ENCODE peak calls at places on chromosomes 1 and 21, in six cellular contexts. One of them, this sample, is unnamed.

GRCh38 chr1:63523738-63524137 is 413 bp downstream of the EFCAB7 start:
- DNase-seq in mesendoderm: no peak
- DNase-seq in mesenchymal stem cell: no peak
- DNase-seq in neuronal stem cell: no peak
- DNase-seq in H1: no peak
- DNase-seq in IMR-90: no peak
- DNase-seq in this sample: no peak

GRCh38 chr1:226628624-226629155 is 80.1 kb downstream of the STUM start:
- DNase-seq in mesendoderm: no peak
- DNase-seq in mesenchymal stem cell: no peak
- DNase-seq in neuronal stem cell: no peak
- DNase-seq in H1: no peak
- DNase-seq in IMR-90: no peak
- DNase-seq in this sample: no peak

GRCh38 chr1:182680901-182681300 is 3.5 kb downstream of the RGS8 start:
- DNase-seq in mesendoderm: no peak
- DNase-seq in mesenchymal stem cell: no peak
- DNase-seq in neuronal stem cell: no peak
- DNase-seq in H1: no peak
- DNase-seq in IMR-90: no peak
- DNase-seq in this sample: no peak

GRCh38 chr1:46179138-46180081 is 3.1 kb upstream of the P3R3URF start:
- DNase-seq in mesendoderm: peak
- DNase-seq in mesenchymal stem cell: peak
- DNase-seq in neuronal stem cell: peak
- DNase-seq in H1: peak
- DNase-seq in IMR-90: peak
- DNase-seq in this sample: peak

GRCh38 chr1:60052634-60053033 is 20.9 kb downstream of the C1orf87 start:
- DNase-seq in mesendoderm: peak
- DNase-seq in mesenchymal stem cell: peak
- DNase-seq in neuronal stem cell: no peak
- DNase-seq in H1: no peak
- DNase-seq in IMR-90: no peak
- DNase-seq in this sample: no peak

GRCh38 chr1:116722016-116722838 is 32.0 kb upstream of the CD2 start:
- DNase-seq in mesendoderm: no peak
- DNase-seq in mesenchymal stem cell: no peak
- DNase-seq in neuronal stem cell: no peak
- DNase-seq in H1: no peak
- DNase-seq in IMR-90: no peak
- DNase-seq in this sample: no peak

GRCh38 chr1:33805988-33806387 is 57.9 kb upstream of the HMGB4 start:
- DNase-seq in mesendoderm: peak
- DNase-seq in mesenchymal stem cell: no peak
- DNase-seq in neuronal stem cell: no peak
- DNase-seq in H1: no peak
- DNase-seq in IMR-90: no peak
- DNase-seq in this sample: no peak

GRCh38 chr1:18999287-18999852 is 42.9 kb upstream of the IFFO2 start:
- DNase-seq in mesendoderm: no peak
- DNase-seq in mesenchymal stem cell: no peak
- DNase-seq in neuronal stem cell: no peak
- DNase-seq in H1: no peak
- DNase-seq in IMR-90: peak
- DNase-seq in this sample: no peak

GRCh38 chr1:13778431-13778830 is 78.4 kb downstream of the PRDM2 start:
- DNase-seq in mesendoderm: no peak
- DNase-seq in mesenchymal stem cell: no peak
- DNase-seq in neuronal stem cell: no peak
- DNase-seq in H1: no peak
- DNase-seq in IMR-90: no peak
- DNase-seq in this sample: no peak

GRCh38 chr1:168637350-168637991 is 61.1 kb downstream of the XCL1 start:
- DNase-seq in mesendoderm: peak
- DNase-seq in mesenchymal stem cell: peak
- DNase-seq in neuronal stem cell: peak
- DNase-seq in H1: no peak
- DNase-seq in IMR-90: peak
- DNase-seq in this sample: peak

GRCh38 chr21:37204580-37204979 is 62.6 kb downstream of the VPS26C start:
- DNase-seq in mesendoderm: no peak
- DNase-seq in mesenchymal stem cell: peak
- DNase-seq in neuronal stem cell: no peak
- DNase-seq in H1: no peak
- DNase-seq in IMR-90: peak
- DNase-seq in this sample: no peak

GRCh38 chr1:91819038-91819788 is 66.7 kb downstream of the TGFBR3 start:
- DNase-seq in mesendoderm: no peak
- DNase-seq in mesenchymal stem cell: no peak
- DNase-seq in neuronal stem cell: no peak
- DNase-seq in H1: no peak
- DNase-seq in IMR-90: no peak
- DNase-seq in this sample: no peak

GRCh38 chr1:232554431-232554830 is 75.5 kb downstream of the SIPA1L2 start:
- DNase-seq in mesendoderm: no peak
- DNase-seq in mesenchymal stem cell: peak
- DNase-seq in neuronal stem cell: no peak
- DNase-seq in H1: no peak
- DNase-seq in IMR-90: peak
- DNase-seq in this sample: no peak

GRCh38 chr21:45409466-45410150 is 4.6 kb downstream of the COL18A1 start:
- DNase-seq in mesendoderm: no peak
- DNase-seq in mesenchymal stem cell: no peak
- DNase-seq in neuronal stem cell: no peak
- DNase-seq in H1: no peak
- DNase-seq in IMR-90: no peak
- DNase-seq in this sample: no peak

GRCh38 chr1:206011057-206011456 is 7.9 kb upstream of the RAB7B start:
- DNase-seq in mesendoderm: no peak
- DNase-seq in mesenchymal stem cell: no peak
- DNase-seq in neuronal stem cell: no peak
- DNase-seq in H1: no peak
- DNase-seq in IMR-90: no peak
- DNase-seq in this sample: peak

GRCh38 chr1:24735619-24736375 is 9.4 kb upstream of the CLIC4 start:
- DNase-seq in mesendoderm: peak
- DNase-seq in mesenchymal stem cell: peak
- DNase-seq in neuronal stem cell: no peak
- DNase-seq in H1: no peak
- DNase-seq in IMR-90: peak
- DNase-seq in this sample: no peak

GRCh38 chr1:60488857-60489256 is 415.3 kb upstream of the C1orf87 start:
- DNase-seq in mesendoderm: no peak
- DNase-seq in mesenchymal stem cell: no peak
- DNase-seq in neuronal stem cell: no peak
- DNase-seq in H1: no peak
- DNase-seq in IMR-90: no peak
- DNase-seq in this sample: no peak

GRCh38 chr1:47794081-47794480 is 203.1 kb downstream of the TRABD2B start:
- DNase-seq in mesendoderm: no peak
- DNase-seq in mesenchymal stem cell: no peak
- DNase-seq in neuronal stem cell: no peak
- DNase-seq in H1: no peak
- DNase-seq in IMR-90: no peak
- DNase-seq in this sample: no peak

GRCh38 chr1:70091811-70092210 is 113.6 kb downstream of the LRRC40 start:
- DNase-seq in mesendoderm: no peak
- DNase-seq in mesenchymal stem cell: no peak
- DNase-seq in neuronal stem cell: no peak
- DNase-seq in H1: no peak
- DNase-seq in IMR-90: no peak
- DNase-seq in this sample: no peak

GRCh38 chr1:180230791-180231505 is 884 bp downstream of the LHX4 start:
- DNase-seq in mesendoderm: peak
- DNase-seq in mesenchymal stem cell: peak
- DNase-seq in neuronal stem cell: no peak
- DNase-seq in H1: no peak
- DNase-seq in IMR-90: peak
- DNase-seq in this sample: peak

GRCh38 chr1:79982218-79982617 is 975.7 kb upstream of the ADGRL4 start:
- DNase-seq in mesendoderm: no peak
- DNase-seq in mesenchymal stem cell: no peak
- DNase-seq in neuronal stem cell: no peak
- DNase-seq in H1: no peak
- DNase-seq in IMR-90: peak
- DNase-seq in this sample: no peak

GRCh38 chr1:230825061-230825803 is 43.1 kb downstream of the C1orf198 start:
- DNase-seq in mesendoderm: peak
- DNase-seq in mesenchymal stem cell: peak
- DNase-seq in neuronal stem cell: no peak
- DNase-seq in H1: no peak
- DNase-seq in IMR-90: peak
- DNase-seq in this sample: peak

GRCh38 chr1:21320410-21321107 is 30.3 kb upstream of the ECE1 start:
- DNase-seq in mesendoderm: no peak
- DNase-seq in mesenchymal stem cell: peak
- DNase-seq in neuronal stem cell: no peak
- DNase-seq in H1: no peak
- DNase-seq in IMR-90: no peak
- DNase-seq in this sample: no peak
- H3K4me3 ChIP-seq in mesendoderm: no peak
- H3K4me3 ChIP-seq in mesenchymal stem cell: no peak
- H3K4me3 ChIP-seq in neuronal stem cell: no peak
- H3K4me3 ChIP-seq in H1: no peak
- H3K4me3 ChIP-seq in IMR-90: no peak
- H3K4me3 ChIP-seq in this sample: no peak

DNA sequence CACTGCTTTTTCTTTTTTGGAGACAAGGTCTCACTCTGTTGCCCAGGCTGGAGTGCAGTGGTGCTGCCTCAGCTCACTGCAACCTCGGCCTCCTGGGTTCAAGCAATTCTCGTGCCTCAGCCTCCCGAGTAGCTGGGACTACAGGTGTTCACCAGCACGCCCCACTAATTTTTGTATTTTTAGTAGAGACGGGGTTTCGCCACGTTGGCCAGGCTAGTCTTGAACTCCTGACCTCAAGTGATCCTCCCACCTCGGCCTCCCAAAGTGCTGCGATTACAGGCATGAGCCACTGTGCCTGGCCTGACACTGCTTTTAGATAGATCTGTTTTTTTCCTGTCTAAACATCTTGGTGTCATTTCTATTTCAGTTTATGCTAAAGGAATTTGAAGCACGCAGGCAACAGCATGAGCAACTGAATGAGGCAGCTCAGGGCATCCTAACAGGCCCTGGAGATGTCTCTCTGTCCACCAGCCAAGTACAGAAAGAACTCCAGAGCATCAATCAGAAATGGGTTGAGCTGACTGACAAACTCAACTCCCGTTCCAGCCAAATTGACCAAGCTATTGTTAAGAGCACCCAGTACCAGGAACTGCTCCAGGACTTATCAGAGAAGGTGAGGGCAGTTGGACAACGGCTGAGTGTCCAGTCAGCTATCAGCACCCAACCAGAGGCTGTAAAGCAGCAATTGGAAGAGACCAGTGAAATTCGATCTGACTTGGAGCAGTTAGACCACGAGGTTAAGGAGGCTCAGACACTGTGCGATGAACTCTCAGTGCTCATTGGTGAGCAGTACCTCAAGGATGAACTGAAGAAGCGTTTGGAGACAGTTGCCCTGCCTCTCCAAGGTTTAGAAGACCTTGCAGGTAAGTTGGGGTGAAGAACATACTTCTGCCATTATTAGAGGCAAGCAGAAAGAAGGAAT is 106.1 kb upstream of the BMP8A start:
- DNase-seq in mesendoderm: no peak
- DNase-seq in mesenchymal stem cell: no peak
- DNase-seq in neuronal stem cell: no peak
- DNase-seq in H1: no peak
- DNase-seq in IMR-90: peak
- DNase-seq in this sample: no peak
- H2BK5ac ChIP-seq in mesendoderm: no peak
- H2BK5ac ChIP-seq in mesenchymal stem cell: no peak
- H2BK5ac ChIP-seq in neuronal stem cell: no peak
- H2BK5ac ChIP-seq in H1: no peak
- H2BK5ac ChIP-seq in IMR-90: peak
- H2BK5ac ChIP-seq in this sample: no peak

DNA sequence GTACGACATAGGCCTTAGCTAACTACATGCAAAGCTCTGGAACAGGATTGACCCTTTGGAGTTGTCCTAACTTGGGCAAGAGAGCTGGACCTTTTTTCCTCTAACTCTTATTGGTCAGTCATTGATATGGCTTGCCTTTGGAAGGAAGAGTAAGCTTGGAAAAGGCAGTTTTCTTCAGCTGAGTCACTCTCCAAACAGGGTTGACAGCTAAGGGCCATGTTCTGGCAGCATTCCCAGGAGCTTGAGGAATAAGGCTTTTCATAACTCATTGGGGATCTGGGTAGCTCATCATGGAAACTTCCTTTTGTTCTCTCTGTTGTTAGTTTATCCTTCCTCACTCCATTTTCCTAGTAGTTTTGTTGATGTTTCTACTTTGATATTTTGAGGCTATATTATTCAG is 14.5 kb upstream of the ERRFI1 start:
- DNase-seq in mesendoderm: no peak
- DNase-seq in mesenchymal stem cell: peak
- DNase-seq in neuronal stem cell: no peak
- DNase-seq in H1: no peak
- DNase-seq in IMR-90: peak
- DNase-seq in this sample: peak
- H3K4me3 ChIP-seq in mesendoderm: no peak
- H3K4me3 ChIP-seq in mesenchymal stem cell: no peak
- H3K4me3 ChIP-seq in neuronal stem cell: no peak
- H3K4me3 ChIP-seq in H1: no peak
- H3K4me3 ChIP-seq in IMR-90: no peak
- H3K4me3 ChIP-seq in this sample: no peak

GRCh38 chr1:21524220-21524619 is 15.0 kb downstream of the ALPL start:
- DNase-seq in mesendoderm: no peak
- DNase-seq in mesenchymal stem cell: no peak
- DNase-seq in neuronal stem cell: no peak
- DNase-seq in H1: no peak
- DNase-seq in IMR-90: no peak
- DNase-seq in this sample: no peak
- H2BK5ac ChIP-seq in mesendoderm: no peak
- H2BK5ac ChIP-seq in mesenchymal stem cell: no peak
- H2BK5ac ChIP-seq in neuronal stem cell: no peak
- H2BK5ac ChIP-seq in H1: no peak
- H2BK5ac ChIP-seq in IMR-90: no peak
- H2BK5ac ChIP-seq in this sample: no peak

DNA sequence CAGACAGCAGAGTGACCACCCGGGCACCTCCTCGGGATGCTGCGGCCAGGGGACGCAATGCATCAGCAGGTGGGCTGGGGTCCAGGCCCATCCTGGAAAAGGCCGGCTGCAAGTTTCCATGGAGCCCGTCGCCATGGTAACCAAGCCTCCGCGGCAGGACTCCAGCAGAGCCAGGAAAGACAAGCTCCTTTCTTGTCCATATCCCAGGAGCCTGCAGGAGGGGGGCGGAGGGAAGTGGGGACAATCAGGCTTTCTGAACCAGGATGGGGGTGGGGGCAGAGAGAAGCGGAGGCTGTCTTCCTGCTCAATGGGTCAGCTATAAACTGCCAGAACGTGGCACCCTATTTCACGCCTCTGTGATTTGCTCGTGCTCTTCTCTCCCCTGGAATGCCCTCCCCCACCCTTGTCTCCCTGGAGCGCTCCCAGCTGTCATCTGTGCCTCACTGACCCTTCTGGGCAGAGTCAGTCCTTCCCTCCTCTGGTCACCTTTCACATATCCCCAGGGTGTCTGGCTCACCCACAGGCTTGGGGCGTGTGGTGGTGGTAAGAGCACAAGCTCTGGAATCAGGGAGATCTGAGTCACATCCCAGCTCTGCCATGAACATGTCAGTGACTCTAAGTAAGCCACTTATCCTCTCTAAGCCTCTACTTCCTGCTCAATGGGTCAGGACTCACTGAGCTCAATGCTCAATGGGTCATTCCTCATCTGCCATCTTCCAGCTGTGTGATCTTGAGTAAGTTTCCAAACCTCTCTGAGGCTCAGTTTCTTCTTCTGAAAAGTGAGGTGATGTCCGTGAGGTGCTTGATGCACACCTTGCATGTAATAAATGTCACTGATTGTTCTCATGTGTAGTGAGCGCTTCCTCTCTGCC is 58.9 kb upstream of the LAPTM5 start:
- DNase-seq in mesendoderm: peak
- DNase-seq in mesenchymal stem cell: peak
- DNase-seq in neuronal stem cell: peak
- DNase-seq in H1: no peak
- DNase-seq in IMR-90: peak
- DNase-seq in this sample: no peak
- H3K4me3 ChIP-seq in mesendoderm: no peak
- H3K4me3 ChIP-seq in mesenchymal stem cell: peak
- H3K4me3 ChIP-seq in neuronal stem cell: peak
- H3K4me3 ChIP-seq in H1: peak
- H3K4me3 ChIP-seq in IMR-90: no peak
- H3K4me3 ChIP-seq in this sample: no peak

This sample was measured in trophoblast cell.